ENCODE peak calls at places on chromosomes 7 and 10, in eight cellular contexts. A is stimulated activated CD8-positive, alpha-beta memory T cell treated with anti-CD3 and anti-CD28 coated beads, Interleukin-2, amount 100 ng/mL, for 48 hours; B is amygdala; O is right atrium auricular region; E is retina; H is NCI-H1092; G is T follicular helper cell; F is bronchial epithelial cell. K is an unnamed sample.

GRCh38 chr10:68194290-68194689 is 37.6 kb downstream of the ATOH7 start:
- DNase-seq in A (no peak), B (no peak), O (no peak), E (no peak), H (no peak), G (no peak), F (no peak), K (no peak)

GRCh38 chr7:101017099-101017777 is 2.6 kb upstream of the MUC17 start:
- DNase-seq in A (peak; percentile 64), B (peak; percentile 2), O (peak; percentile 84), E (peak; percentile 86), H (no peak), G (peak; percentile 40), F (peak; percentile 86), K (no peak)

GRCh38 chr7:134813668-134814067 is 34.2 kb downstream of the CALD1 start:
- DNase-seq in A (no peak), B (no peak), O (no peak), E (no peak), H (no peak), G (no peak), F (peak; percentile 38), K (no peak)

GRCh38 chr10:110413049-110413783 is 84.5 kb upstream of the DUSP5 start:
- DNase-seq in A (no peak), B (no peak), O (no peak), E (no peak), H (no peak), G (no peak), F (no peak), K (no peak)

GRCh38 chr7:27064681-27065080 is 31.1 kb downstream of the HOXA1 start:
- DNase-seq in A (no peak), B (no peak), O (no peak), E (no peak), H (no peak), G (no peak), F (no peak), K (no peak)

GRCh38 chr7:69845721-69846495 is 247.6 kb downstream of the AUTS2 start:
- DNase-seq in A (no peak), B (no peak), O (no peak), E (no peak), H (no peak), G (no peak), F (no peak), K (no peak)

GRCh38 chr10:43264987-43265798 is 1.7 kb downstream of the RASGEF1A start:
- DNase-seq in A (no peak), B (no peak), O (peak; percentile 54), E (no peak), H (no peak), G (no peak), F (no peak), K (no peak)

GRCh38 chr10:121457729-121458128 is 140.5 kb downstream of the FGFR2 start:
- DNase-seq in A (no peak), B (no peak), O (no peak), E (no peak), H (no peak), G (no peak), F (no peak), K (no peak)

GRCh38 chr7:33554046-33554445 is 351.3 kb upstream of the BMPER start:
- DNase-seq in A (no peak), B (no peak), O (no peak), E (no peak), H (no peak), G (no peak), F (no peak), K (no peak)

GRCh38 chr10:15427836-15428414 is 56.8 kb upstream of the FAM171A1 start:
- DNase-seq in A (no peak), B (no peak), O (no peak), E (peak; percentile 41), H (no peak), G (no peak), F (peak; percentile 31), K (no peak)

GRCh38 chr10:121368347-121369025 is 229.8 kb downstream of the FGFR2 start:
- DNase-seq in A (no peak), B (no peak), O (no peak), E (no peak), H (no peak), G (no peak), F (no peak), K (no peak)

GRCh38 chr7:157874870-157875229 is 538.0 kb downstream of the DNAJB6 start:
- DNase-seq in A (no peak), B (no peak), O (no peak), E (no peak), H (no peak), G (no peak), F (no peak), K (no peak)

GRCh38 chr7:138089080-138089901 is 13.0 kb downstream of the AKR1D1 start:
- DNase-seq in A (no peak), B (no peak), O (no peak), E (no peak), H (no peak), G (no peak), F (peak; percentile 84), K (no peak)

GRCh38 chr10:6491841-6492609 is 88.1 kb downstream of the PRKCQ start:
- DNase-seq in A (no peak), B (no peak), O (no peak), E (no peak), H (no peak), G (no peak), F (peak; percentile 95), K (no peak)

GRCh38 chr7:78265086-78265485 is 466.5 kb downstream of the PHTF2 start:
- DNase-seq in A (no peak), B (no peak), O (no peak), E (no peak), H (no peak), G (no peak), F (no peak), K (no peak)

GRCh38 chr7:51139796-51140195 is 176.8 kb downstream of the COBL start:
- DNase-seq in A (no peak), B (no peak), O (no peak), E (no peak), H (no peak), G (no peak), F (peak; percentile 90), K (no peak)

GRCh38 chr7:2635810-2636701 is 4.3 kb downstream of the TTYH3 start:
- DNase-seq in A (no peak), B (no peak), O (no peak), E (no peak), H (peak; percentile 79), G (no peak), F (no peak), K (peak; percentile 84)

GRCh38 chr10:96830511-96831199 is 1.4 kb upstream of the LCOR start:
- DNase-seq in A (peak; percentile 45), B (no peak), O (peak; percentile 69), E (peak; percentile 58), H (peak; percentile 38), G (peak; percentile 72), F (peak; percentile 75), K (peak; percentile 57)

GRCh38 chr7:30450123-30450982 is 28.2 kb downstream of the NOD1 start:
- DNase-seq in A (no peak), B (no peak), O (no peak), E (no peak), H (no peak), G (no peak), F (no peak), K (no peak)

GRCh38 chr7:140261522-140261921 is 84.7 kb upstream of the KDM7A start:
- DNase-seq in A (no peak), B (no peak), O (no peak), E (no peak), H (no peak), G (no peak), F (no peak), K (no peak)

GRCh38 chr10:48493083-48493871 is 111.6 kb downstream of the ARHGAP22 start:
- DNase-seq in A (no peak), B (no peak), O (peak; percentile 57), E (no peak), H (no peak), G (no peak), F (no peak), K (peak; percentile 71)

GRCh38 chr7:157059534-157059933 is 49.1 kb upstream of the MNX1 start:
- DNase-seq in A (no peak), B (no peak), O (no peak), E (no peak), H (no peak), G (no peak), F (no peak), K (no peak)

GRCh38 chr10:89062861-89063260 is 72.3 kb downstream of the FAS start:
- DNase-seq in A (no peak), B (no peak), O (no peak), E (no peak), H (no peak), G (no peak), F (no peak), K (no peak)

GRCh38 chr7:34034728-34035127 is 129.4 kb downstream of the BMPER start:
- DNase-seq in A (no peak), B (no peak), O (no peak), E (no peak), H (no peak), G (no peak), F (peak; percentile 76), K (no peak)

GRCh38 chr7:520503-521161 is 986 bp upstream of the PDGFA start:
- DNase-seq in A (no peak), B (no peak), O (no peak), E (peak; percentile 55), H (no peak), G (no peak), F (no peak), K (no peak)

GRCh38 chr7:150756858-150757257 is 19.6 kb downstream of the GIMAP5 start:
- DNase-seq in A (no peak), B (no peak), O (no peak), E (no peak), H (no peak), G (no peak), F (peak; percentile 36), K (no peak)

GRCh38 chr7:103524042-103524907 is 78.3 kb upstream of the SLC26A5 start:
- DNase-seq in A (no peak), B (no peak), O (no peak), E (peak; percentile 47), H (peak; percentile 16), G (no peak), F (peak; percentile 39), K (no peak)

K was measured in tibial artery.